ENCODE peak calls at places on chromosomes 5 and 9, in seven cellular contexts. A is epithelial cell of proximal tubule; T is CD8-positive, alpha-beta T cell; D is neural progenitor cell; Y is left ventricle myocardium inferior; J is psoas muscle; L is AG10803. F is an unnamed sample.

GRCh38 chr9:114680266-114681011 is 1.6 kb downstream of the TEX48 start:
- DNase-seq in A (no peak), T (no peak), D (no peak), Y (no peak), J (no peak), L (peak), F (no peak)

GRCh38 chr9:95406114-95406513 is 88.6 kb upstream of the FANCC start:
- DNase-seq in A (no peak), T (no peak), D (no peak), Y (no peak), J (no peak), L (peak), F (peak)

GRCh38 chr5:92945630-92946097 is 635.4 kb downstream of the NR2F1-AS1 start:
- DNase-seq in A (peak), T (no peak), D (peak), Y (no peak), J (no peak), L (peak), F (no peak)

GRCh38 chr9:110058304-110058953 is 149.5 kb downstream of the C9orf152 start:
- DNase-seq in A (no peak), T (peak), D (peak), Y (no peak), J (peak), L (peak), F (peak)

GRCh38 chr9:127155314-127155713 is 32.9 kb upstream of the ANGPTL2 start:
- DNase-seq in A (no peak), T (no peak), D (no peak), Y (no peak), J (no peak), L (no peak), F (no peak)

GRCh38 chr5:121087560-121087959 is 623.5 kb downstream of the PRR16 start:
- DNase-seq in A (no peak), T (no peak), D (no peak), Y (no peak), J (no peak), L (no peak), F (no peak)

GRCh38 chr5:145936401-145937131 is at the start of gene SH3RF2:
- DNase-seq in A (peak), T (no peak), D (peak), Y (peak), J (peak), L (peak), F (peak)

GRCh38 chr9:33455952-33456351 is 8.6 kb upstream of the AQP3 start:
- DNase-seq in A (no peak), T (no peak), D (no peak), Y (no peak), J (no peak), L (no peak), F (no peak)

GRCh38 chr9:11319477-11320060 is 706.8 kb upstream of the PTPRD start:
- DNase-seq in A (no peak), T (no peak), D (peak), Y (no peak), J (no peak), L (no peak), F (peak)

GRCh38 chr9:89115426-89115825 is 63.2 kb downstream of the SHC3 start:
- DNase-seq in A (no peak), T (no peak), D (no peak), Y (no peak), J (no peak), L (no peak), F (no peak)

GRCh38 chr9:16901589-16901988 is 31.1 kb upstream of the BNC2 start:
- DNase-seq in A (no peak), T (no peak), D (no peak), Y (no peak), J (no peak), L (peak), F (no peak)

GRCh38 chr5:155081618-155082017 is 68.1 kb downstream of the KIF4B start:
- DNase-seq in A (no peak), T (no peak), D (no peak), Y (no peak), J (no peak), L (no peak), F (no peak)

GRCh38 chr5:92070786-92071185 is 687.7 kb upstream of the ARRDC3 start:
- DNase-seq in A (no peak), T (no peak), D (no peak), Y (no peak), J (no peak), L (no peak), F (no peak)

GRCh38 chr5:540215-541147 is 16.2 kb upstream of the SLC9A3 start:
- DNase-seq in A (no peak), T (no peak), D (no peak), Y (no peak), J (peak), L (no peak), F (no peak)

GRCh38 chr9:4327504-4328191 is 27.8 kb upstream of the GLIS3 start:
- DNase-seq in A (no peak), T (no peak), D (peak), Y (no peak), J (no peak), L (peak), F (no peak)

GRCh38 chr5:137191179-137191578 is 307.9 kb downstream of the SPOCK1 start:
- DNase-seq in A (no peak), T (no peak), D (no peak), Y (no peak), J (no peak), L (peak), F (no peak)

DNA sequence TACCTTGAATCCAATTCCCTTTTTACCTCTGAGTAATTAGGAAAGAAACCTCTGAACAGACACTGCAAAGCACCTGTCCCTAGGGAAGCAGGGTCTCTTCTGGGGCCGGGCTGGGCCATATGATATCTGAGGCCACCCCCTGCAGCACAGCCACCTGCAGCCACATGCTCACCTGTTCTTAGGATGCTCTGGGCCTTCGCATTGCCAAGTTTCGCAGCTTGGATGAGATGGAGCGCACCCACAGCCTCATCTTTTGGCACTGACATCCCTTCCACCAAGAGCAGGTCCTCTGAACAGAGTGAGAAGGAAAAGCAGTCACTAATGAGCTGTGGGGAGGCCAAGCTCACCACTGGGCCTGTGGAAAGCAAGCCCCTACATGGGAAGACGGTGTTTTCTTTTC is 27.3 kb downstream of the CLTA start:
- DNase-seq in A (no peak), T (no peak), D (no peak), Y (no peak), J (no peak), L (no peak), F (no peak)
- H3K4me3 ChIP-seq in A (no peak), T (no peak), D (no peak), Y (no peak), J (no peak), L (no peak), F (no peak)

GRCh38 chr5:76807296-76807695 is 11.5 kb upstream of the F2RL1 start:
- DNase-seq in A (peak), T (no peak), D (peak), Y (no peak), J (no peak), L (peak), F (peak)
- H3K4me3 ChIP-seq in A (no peak), T (no peak), D (peak), Y (no peak), J (no peak), L (no peak), F (no peak)

DNA sequence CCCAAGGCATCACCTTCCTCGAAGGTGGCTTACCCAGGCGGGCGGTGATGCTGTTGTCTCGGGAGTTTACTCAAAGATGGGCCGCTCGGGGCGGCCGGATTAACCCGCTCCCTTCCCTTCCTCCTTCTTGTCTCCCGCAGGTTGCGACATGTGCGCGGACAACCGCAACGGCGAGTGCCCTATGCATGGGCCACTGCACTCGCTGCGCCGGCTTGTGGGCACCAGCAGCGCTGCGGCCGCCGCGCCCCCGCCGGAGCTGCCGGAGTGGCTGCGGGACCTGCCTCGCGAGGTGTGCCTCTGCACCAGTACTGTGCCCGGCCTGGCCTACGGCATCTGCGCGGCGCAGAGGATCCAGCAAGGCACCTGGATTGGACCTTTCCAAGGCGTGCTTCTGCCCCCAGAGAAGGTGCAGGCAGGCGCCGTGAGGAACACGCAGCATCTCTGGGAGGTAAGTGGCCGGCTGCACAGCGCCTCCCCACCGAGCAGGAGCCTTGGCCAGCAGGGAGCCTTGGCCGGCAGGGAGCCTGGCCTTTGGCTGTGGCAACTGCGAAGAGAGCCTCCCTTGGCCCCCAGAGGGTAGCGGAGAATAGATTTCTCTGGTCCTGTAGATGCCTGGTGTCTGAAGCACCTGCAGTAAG is 10.6 kb downstream of the PRDM6 start:
- DNase-seq in A (no peak), T (no peak), D (peak), Y (no peak), J (peak), L (no peak), F (peak)
- H3K4me3 ChIP-seq in A (peak), T (no peak), D (peak), Y (peak), J (peak), L (no peak), F (peak)

DNA sequence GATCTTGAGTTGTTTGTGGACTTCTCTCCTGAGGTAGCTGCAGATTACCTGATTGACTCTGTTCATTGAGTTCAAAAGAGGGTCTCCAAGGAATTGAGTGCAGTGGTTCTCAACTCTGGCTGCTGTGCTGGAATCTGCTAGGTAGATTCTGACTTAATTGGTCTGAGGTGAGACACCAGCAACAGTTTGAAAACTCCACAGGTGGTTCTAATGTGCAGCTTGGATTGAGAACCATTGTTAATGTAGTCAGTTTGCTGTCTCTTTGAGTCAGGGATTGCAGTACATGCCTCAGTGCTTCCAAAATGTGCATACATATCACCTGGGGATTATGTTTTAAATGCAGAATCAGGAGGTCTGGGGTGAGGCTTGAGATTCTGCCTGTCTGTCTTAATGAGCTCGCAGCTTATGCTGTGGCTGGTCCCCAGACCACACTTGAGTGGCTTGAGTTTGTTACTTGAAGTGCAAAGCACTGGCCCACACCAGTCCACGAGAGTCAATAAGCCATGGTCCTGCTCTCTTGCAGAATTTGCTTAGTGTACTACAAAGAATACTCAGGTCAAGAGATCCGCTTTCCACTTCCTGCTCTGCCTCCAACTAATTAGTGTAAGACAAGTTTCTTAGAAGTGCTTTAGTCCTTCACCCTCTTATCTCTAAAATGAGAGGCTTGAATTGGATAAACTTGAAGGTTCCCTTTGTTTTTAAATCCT is 82.3 kb downstream of the ATG10 start:
- DNase-seq in A (no peak), T (no peak), D (no peak), Y (no peak), J (no peak), L (no peak), F (no peak)
- H3K4me3 ChIP-seq in A (no peak), T (no peak), D (no peak), Y (no peak), J (no peak), L (no peak), F (no peak)

DNA sequence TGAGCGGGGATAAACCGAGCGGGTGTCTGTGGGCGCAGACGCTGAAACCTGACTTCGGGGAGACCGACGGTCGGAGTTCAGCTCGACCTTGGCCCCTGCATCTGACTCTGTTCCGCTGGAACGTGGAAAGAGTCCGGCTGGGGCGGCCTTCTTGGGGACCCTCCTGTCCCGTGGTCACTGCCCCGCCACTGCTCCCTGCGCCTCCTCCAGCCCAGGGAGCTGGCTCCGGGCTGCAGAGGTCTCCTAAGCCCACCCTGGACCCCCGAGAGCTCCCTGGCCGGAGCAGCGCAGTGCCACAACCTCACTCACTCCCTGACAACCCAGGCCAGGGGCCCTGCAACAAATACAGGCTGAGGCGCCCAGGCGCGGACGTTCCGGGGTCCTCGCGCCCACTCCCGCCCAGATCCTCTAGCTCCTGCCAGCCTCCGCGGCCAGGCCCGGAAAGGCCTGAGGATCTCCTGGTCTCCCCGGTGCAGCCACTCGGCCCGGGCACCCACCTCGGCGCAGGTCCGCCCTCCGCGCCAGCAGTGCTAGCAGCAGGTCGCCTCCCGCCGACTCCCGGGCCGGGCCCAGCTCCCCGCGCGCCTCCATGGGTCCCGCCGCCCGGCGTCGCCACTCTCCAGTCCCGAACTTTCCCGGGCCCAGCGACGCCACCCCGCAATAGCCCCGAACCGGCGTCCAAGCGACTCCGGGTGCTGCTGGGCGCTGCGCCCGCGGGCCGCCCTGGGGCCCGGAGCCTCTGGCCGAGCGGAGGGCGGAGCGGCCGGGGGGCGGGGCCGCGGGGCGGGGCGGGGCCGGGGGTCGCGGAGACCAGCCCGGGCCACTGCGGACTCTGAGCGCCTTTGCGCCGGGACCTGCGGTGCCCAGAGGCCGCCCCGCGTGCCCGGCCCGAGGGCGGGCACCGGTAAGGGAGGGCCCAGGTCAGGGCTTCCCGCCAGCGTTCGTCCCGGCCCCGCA is 2.2 kb downstream of the LHX3 start:
- DNase-seq in A (no peak), T (no peak), D (no peak), Y (no peak), J (no peak), L (no peak), F (no peak)
- H3K4me3 ChIP-seq in A (no peak), T (no peak), D (no peak), Y (no peak), J (no peak), L (no peak), F (no peak)

GRCh38 chr9:79812507-79813261 is 240.9 kb downstream of the TLE4 start:
- DNase-seq in A (no peak), T (no peak), D (no peak), Y (no peak), J (no peak), L (peak), F (no peak)
- H3K4me3 ChIP-seq in A (no peak), T (peak), D (no peak), Y (peak), J (peak), L (no peak), F (no peak)

GRCh38 chr9:135887585-135888050 is 19.7 kb downstream of the CAMSAP1 start:
- DNase-seq in A (no peak), T (peak), D (peak), Y (no peak), J (no peak), L (no peak), F (peak)
- H3K4me3 ChIP-seq in A (no peak), T (peak), D (no peak), Y (peak), J (no peak), L (no peak), F (no peak)

DNA sequence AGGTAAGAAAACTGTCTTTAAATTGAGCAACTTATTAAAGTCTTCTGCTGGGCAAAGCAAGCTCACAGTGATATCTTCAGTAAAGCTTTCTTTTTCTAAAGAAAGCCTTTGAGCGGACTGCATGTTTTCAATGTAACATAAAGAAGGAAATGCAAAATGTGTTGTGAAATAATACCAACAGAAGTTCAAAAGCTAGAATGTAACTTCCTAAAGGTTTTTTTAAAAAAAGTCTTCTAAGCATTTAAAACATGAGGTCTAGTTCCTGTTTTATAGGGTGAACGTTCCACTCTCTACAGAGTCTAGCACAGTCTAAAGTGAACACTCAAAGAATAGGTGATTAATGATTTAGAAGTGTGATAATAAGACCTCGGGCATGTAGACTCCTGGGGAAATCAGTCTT is 62.9 kb downstream of the DENND1A start:
- DNase-seq in A (no peak), T (no peak), D (no peak), Y (no peak), J (no peak), L (no peak), F (peak)
- H3K4me3 ChIP-seq in A (no peak), T (no peak), D (no peak), Y (no peak), J (no peak), L (no peak), F (no peak)

DNA sequence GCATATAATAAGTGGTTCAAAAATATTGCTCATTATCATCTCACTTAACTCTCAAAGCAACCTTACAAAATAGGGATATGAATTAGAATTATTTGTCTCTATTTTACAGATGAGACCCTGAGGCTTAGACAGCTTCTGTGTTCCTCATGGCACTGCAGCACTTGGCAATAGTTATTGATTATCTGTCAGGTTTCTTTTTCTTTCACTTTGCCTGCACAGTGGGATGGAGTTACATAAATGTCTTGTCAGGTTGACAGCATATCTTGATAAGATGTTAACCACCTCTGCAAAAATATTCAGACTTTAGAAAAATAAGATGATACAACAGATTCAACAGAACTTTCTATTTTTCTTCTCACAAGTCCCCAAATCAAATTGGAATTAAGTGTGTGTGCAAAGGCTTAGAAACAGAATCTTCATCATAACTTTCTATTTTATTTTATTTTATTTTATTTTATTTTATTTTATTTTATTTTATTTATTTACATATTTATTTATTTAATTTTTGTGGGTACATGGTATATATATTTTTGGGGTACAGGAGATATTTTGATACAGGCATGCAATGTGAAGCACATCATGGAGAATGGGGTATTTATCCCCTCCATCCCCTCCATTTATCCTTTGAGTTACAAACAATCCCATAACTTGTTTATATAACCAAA is 17.7 kb downstream of the NSG2 start:
- DNase-seq in A (no peak), T (no peak), D (no peak), Y (no peak), J (no peak), L (no peak), F (no peak)
- H3K4me3 ChIP-seq in A (no peak), T (no peak), D (no peak), Y (no peak), J (no peak), L (no peak), F (no peak)

DNA sequence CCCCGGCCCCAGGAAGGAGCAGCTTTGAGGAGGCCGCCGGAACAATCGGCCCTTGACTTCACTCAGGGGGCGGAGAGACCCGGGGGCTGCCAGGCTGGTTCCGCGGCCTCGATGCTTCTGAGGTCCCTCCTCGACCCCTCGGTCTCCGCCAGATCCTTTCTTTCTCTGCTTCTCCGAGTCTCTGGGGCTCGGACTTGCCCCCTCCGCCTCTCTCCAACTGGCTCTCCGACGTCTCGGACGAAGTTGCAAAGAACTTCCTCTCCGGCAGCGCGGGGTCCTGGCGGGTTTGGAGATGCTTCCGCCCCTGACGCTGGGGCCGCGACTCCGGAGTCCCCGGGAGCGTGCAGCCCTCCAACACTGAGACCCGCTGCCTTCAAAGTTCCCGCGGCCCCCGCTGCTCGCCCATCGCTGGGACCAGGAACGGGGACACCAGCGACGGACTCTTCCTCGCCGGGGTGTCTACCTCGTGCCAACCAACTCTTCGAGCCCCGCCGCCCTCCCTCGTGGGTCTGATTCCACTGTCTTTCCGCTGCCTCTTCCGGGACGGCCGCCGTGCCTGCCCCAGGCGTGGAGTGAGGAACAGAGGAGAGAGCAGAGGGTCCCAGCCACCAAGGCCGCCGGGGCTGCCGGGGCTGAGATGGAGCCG is 7.0 kb downstream of the PAX5 start:
- DNase-seq in A (no peak), T (no peak), D (peak), Y (no peak), J (no peak), L (no peak), F (no peak)
- H3K4me3 ChIP-seq in A (no peak), T (peak), D (peak), Y (peak), J (peak), L (no peak), F (peak)

F was measured in cardiac muscle cell.